ENCODE peak calls at places on chromosomes 13 and 19, in six cellular contexts. M is left ventricle myocardium superior, T is IMR-90, R is heart left ventricle, S is HL-60, Q is AG08396. P is an unnamed sample.
A peak's percentile ranks its signal among the peaks of the same experiment; 100 is the strongest.

GRCh38 chr13:112818040-112818697 is 128.3 kb downstream of the ATP11A start:
- DNase-seq in M (no peak), T (no peak), R (no peak), S (no peak), Q (no peak), P (no peak)

GRCh38 chr19:2867025-2867991 is at the start of gene ZNF556:
- DNase-seq in M (no peak), T (no peak), R (no peak), S (no peak), Q (peak; percentile 36), P (peak; percentile 83)

GRCh38 chr13:75079226-75079625 is 402.7 kb downstream of the TBC1D4 start:
- DNase-seq in M (no peak), T (peak; percentile 66), R (no peak), S (no peak), Q (no peak), P (peak; percentile 6)

GRCh38 chr13:39341238-39341637 is 261.8 kb downstream of the LHFPL6 start:
- DNase-seq in M (no peak), T (no peak), R (no peak), S (no peak), Q (no peak), P (no peak)

GRCh38 chr19:6590458-6591319 is at the start of gene CD70:
- DNase-seq in M (no peak), T (no peak), R (no peak), S (no peak), Q (peak; percentile 20), P (no peak)

GRCh38 chr19:22263121-22263520 is 23.1 kb upstream of the ZNF729 start:
- DNase-seq in M (no peak), T (no peak), R (no peak), S (no peak), Q (no peak), P (no peak)

GRCh38 chr13:57672168-57672567 is 40.6 kb downstream of the PCDH17 start:
- DNase-seq in M (no peak), T (no peak), R (no peak), S (no peak), Q (no peak), P (no peak)

GRCh38 chr19:4592445-4592844 is 33.0 kb upstream of the SEMA6B start:
- DNase-seq in M (no peak), T (no peak), R (no peak), S (no peak), Q (no peak), P (no peak)

GRCh38 chr13:60369242-60369641 is 27.8 kb upstream of the TDRD3 start:
- DNase-seq in M (no peak), T (peak; percentile 2), R (no peak), S (no peak), Q (no peak), P (no peak)

GRCh38 chr19:18419195-18419698 is at the start of gene SSBP4:
- DNase-seq in M (peak; percentile 87), T (peak; percentile 70), R (peak; percentile 81), S (peak; percentile 72), Q (peak; percentile 98), P (peak; percentile 80)

GRCh38 chr13:35874704-35875103 is 256.5 kb downstream of the DCLK1 start:
- DNase-seq in M (peak; percentile 66), T (no peak), R (peak; percentile 41), S (no peak), Q (no peak), P (no peak)

GRCh38 chr13:40179882-40180281 is 486.6 kb downstream of the FOXO1 start:
- DNase-seq in M (no peak), T (no peak), R (no peak), S (no peak), Q (no peak), P (no peak)

GRCh38 chr19:37991176-37991835 is 84.3 kb downstream of the SIPA1L3 start:
- DNase-seq in M (no peak), T (no peak), R (no peak), S (no peak), Q (no peak), P (no peak)

GRCh38 chr19:24063312-24063711 is 23.7 kb upstream of the ZNF254 start:
- DNase-seq in M (no peak), T (no peak), R (no peak), S (no peak), Q (no peak), P (no peak)

GRCh38 chr13:44396963-44397580 is 23.4 kb downstream of the SERP2 start:
- DNase-seq in M (peak; percentile 59), T (peak; percentile 26), R (peak; percentile 38), S (no peak), Q (no peak), P (peak; percentile 99)

GRCh38 chr19:47373246-47374240 is 24.4 kb downstream of the DHX34 start:
- DNase-seq in M (no peak), T (no peak), R (no peak), S (no peak), Q (no peak), P (no peak)

GRCh38 chr13:114128624-114129522 is 3.5 kb downstream of the RASA3 start:
- DNase-seq in M (peak; percentile 83), T (peak; percentile 95), R (peak; percentile 83), S (peak; percentile 94), Q (peak; percentile 87), P (peak; percentile 93)

GRCh38 chr13:89066868-89067466 is 1395.8 kb downstream of the SLITRK5 start:
- DNase-seq in M (no peak), T (peak; percentile 0), R (no peak), S (peak; percentile 16), Q (no peak), P (peak; percentile 0)

GRCh38 chr13:80251403-80251802 is 89.5 kb downstream of the SPRY2 start:
- DNase-seq in M (no peak), T (peak; percentile 60), R (peak; percentile 7), S (peak; percentile 17), Q (no peak), P (peak; percentile 56)

GRCh38 chr13:48221301-48222190 is 11.5 kb upstream of the ITM2B start:
- DNase-seq in M (no peak), T (no peak), R (no peak), S (no peak), Q (no peak), P (peak; percentile 80)

GRCh38 chr19:39913682-39914333 is 20.6 kb downstream of the FCGBP start:
- DNase-seq in M (no peak), T (no peak), R (no peak), S (no peak), Q (no peak), P (no peak)

GRCh38 chr13:40476175-40476958 is 190.1 kb downstream of the FOXO1 start:
- DNase-seq in M (no peak), T (no peak), R (no peak), S (no peak), Q (peak; percentile 41), P (peak; percentile 14)

GRCh38 chr13:26168835-26169234 is 53.3 kb downstream of the RNF6 start:
- DNase-seq in M (no peak), T (no peak), R (no peak), S (no peak), Q (no peak), P (peak; percentile 45)

GRCh38 chr19:2154587-2155075 is 3.3 kb upstream of the AP3D1 start:
- DNase-seq in M (no peak), T (peak; percentile 46), R (no peak), S (no peak), Q (peak; percentile 44), P (peak; percentile 49)

GRCh38 chr13:109427148-109427547 is 359.2 kb downstream of the IRS2 start:
- DNase-seq in M (no peak), T (no peak), R (no peak), S (no peak), Q (no peak), P (peak; percentile 33)

GRCh38 chr13:111114362-111115050 is 604 bp upstream of the ARHGEF7 start:
- DNase-seq in M (peak; percentile 73), T (peak; percentile 43), R (peak; percentile 52), S (peak; percentile 15), Q (peak; percentile 58), P (peak; percentile 72)

GRCh38 chr13:41565221-41565620 is 107.9 kb downstream of the RGCC start:
- DNase-seq in M (no peak), T (peak; percentile 97), R (no peak), S (no peak), Q (peak; percentile 76), P (peak; percentile 58)

GRCh38 chr19:7751157-7751783 is 3.9 kb upstream of the CD209 start:
- DNase-seq in M (no peak), T (peak; percentile 6), R (no peak), S (no peak), Q (no peak), P (peak; percentile 1)

GRCh38 chr19:39568604-39569003 is 28.6 kb upstream of the EID2 start:
- DNase-seq in M (no peak), T (no peak), R (no peak), S (no peak), Q (peak; percentile 11), P (peak; percentile 27)

GRCh38 chr19:47284324-47284899 is 9.7 kb downstream of the INAFM1 start:
- DNase-seq in M (no peak), T (peak; percentile 68), R (no peak), S (peak; percentile 55), Q (no peak), P (peak; percentile 65)

GRCh38 chr19:40217921-40218890 is at the start of gene TTC9B:
- DNase-seq in M (no peak), T (no peak), R (no peak), S (no peak), Q (peak; percentile 81), P (no peak)

GRCh38 chr13:24183741-24184182 is 23.2 kb downstream of the SPATA13 start:
- DNase-seq in M (no peak), T (no peak), R (no peak), S (no peak), Q (no peak), P (no peak)

GRCh38 chr13:106986687-106987434 is 418.9 kb upstream of the ARGLU1 start:
- DNase-seq in M (no peak), T (no peak), R (no peak), S (no peak), Q (no peak), P (peak; percentile 18)

GRCh38 chr13:72970956-72971355 is 87.8 kb upstream of the KLF5 start:
- DNase-seq in M (no peak), T (peak; percentile 57), R (no peak), S (no peak), Q (no peak), P (no peak)

GRCh38 chr13:97125051-97125809 is 96.9 kb upstream of the MBNL2 start:
- DNase-seq in M (peak; percentile 33), T (peak; percentile 74), R (no peak), S (no peak), Q (no peak), P (peak; percentile 98)

GRCh38 chr19:6092329-6093286 is 17.7 kb downstream of the RFX2 start:
- DNase-seq in M (peak; percentile 87), T (peak; percentile 88), R (peak; percentile 75), S (no peak), Q (peak; percentile 85), P (peak; percentile 75)

GRCh38 chr13:47094734-47095434 is 198.0 kb upstream of the HTR2A start:
- DNase-seq in M (no peak), T (no peak), R (no peak), S (no peak), Q (no peak), P (no peak)

GRCh38 chr13:110629735-110630134 is 14.4 kb downstream of the NAXD start:
- DNase-seq in M (no peak), T (no peak), R (no peak), S (no peak), Q (no peak), P (peak; percentile 50)

GRCh38 chr19:17220207-17220758 is 5.1 kb downstream of the USE1 start:
- DNase-seq in M (peak; percentile 48), T (peak; percentile 71), R (no peak), S (no peak), Q (peak; percentile 69), P (peak; percentile 66)